ENCODE peak calls at places on chromosomes 11 and 22, in nine cellular contexts. Q, N, F, S, E, H, B, D and C are unnamed samples.

GRCh38 chr22:30079952-30080533 is at the start of gene HORMAD2:
- DNase-seq in Q (no peak), N (no peak), F (peak; percentile 40), S (peak; percentile 9), E (no peak), H (peak; percentile 77), B (no peak), D (no peak), C (peak; percentile 69)

GRCh38 chr22:21028277-21029251 is 3.8 kb downstream of the SLC7A4 start:
- DNase-seq in Q (no peak), N (no peak), F (no peak), S (no peak), E (no peak), H (no peak), B (no peak), D (no peak), C (no peak)

GRCh38 chr11:11578542-11578941 is 43.3 kb downstream of the GALNT18 start:
- DNase-seq in Q (no peak), N (no peak), F (no peak), S (no peak), E (no peak), H (no peak), B (no peak), D (no peak), C (no peak)

GRCh38 chr11:10310301-10310841 is 5.5 kb downstream of the ADM start:
- DNase-seq in Q (no peak), N (no peak), F (peak; percentile 22), S (no peak), E (no peak), H (peak; percentile 42), B (peak; percentile 68), D (no peak), C (no peak)

GRCh38 chr22:44182591-44183588 is 2.2 kb downstream of the PARVG start:
- DNase-seq in Q (no peak), N (peak; percentile 50), F (no peak), S (peak; percentile 47), E (peak; percentile 31), H (no peak), B (no peak), D (no peak), C (no peak)

GRCh38 chr22:28887725-28888459 is 4.5 kb downstream of the ZNRF3 start:
- DNase-seq in Q (no peak), N (no peak), F (no peak), S (no peak), E (no peak), H (no peak), B (no peak), D (no peak), C (no peak)

GRCh38 chr11:117096140-117096972 is 1.9 kb downstream of the SIK3 start:
- DNase-seq in Q (no peak), N (peak; percentile 38), F (no peak), S (no peak), E (peak; percentile 24), H (no peak), B (no peak), D (no peak), C (no peak)

GRCh38 chr22:22959147-22959827 is 71.7 kb downstream of the IGLL5 start:
- DNase-seq in Q (peak; percentile 40), N (peak; percentile 68), F (peak; percentile 76), S (peak; percentile 45), E (peak; percentile 78), H (peak; percentile 83), B (peak; percentile 66), D (peak; percentile 36), C (peak; percentile 76)

GRCh38 chr11:61505640-61506155 is 2.9 kb upstream of the LRRC10B start:
- DNase-seq in Q (no peak), N (no peak), F (no peak), S (no peak), E (no peak), H (no peak), B (no peak), D (no peak), C (no peak)

GRCh38 chr11:48029686-48030279 is 49.4 kb downstream of the PTPRJ start:
- DNase-seq in Q (no peak), N (no peak), F (no peak), S (no peak), E (no peak), H (no peak), B (no peak), D (no peak), C (no peak)

GRCh38 chr11:33103836-33104235 is 57.4 kb downstream of the CSTF3 start:
- DNase-seq in Q (no peak), N (no peak), F (no peak), S (no peak), E (no peak), H (no peak), B (no peak), D (no peak), C (no peak)

GRCh38 chr11:94134651-94135512 is 6.2 kb downstream of the PANX1 start:
- DNase-seq in Q (no peak), N (no peak), F (peak; percentile 96), S (peak; percentile 61), E (peak; percentile 44), H (peak; percentile 89), B (peak; percentile 96), D (peak; percentile 80), C (no peak)

DNA sequence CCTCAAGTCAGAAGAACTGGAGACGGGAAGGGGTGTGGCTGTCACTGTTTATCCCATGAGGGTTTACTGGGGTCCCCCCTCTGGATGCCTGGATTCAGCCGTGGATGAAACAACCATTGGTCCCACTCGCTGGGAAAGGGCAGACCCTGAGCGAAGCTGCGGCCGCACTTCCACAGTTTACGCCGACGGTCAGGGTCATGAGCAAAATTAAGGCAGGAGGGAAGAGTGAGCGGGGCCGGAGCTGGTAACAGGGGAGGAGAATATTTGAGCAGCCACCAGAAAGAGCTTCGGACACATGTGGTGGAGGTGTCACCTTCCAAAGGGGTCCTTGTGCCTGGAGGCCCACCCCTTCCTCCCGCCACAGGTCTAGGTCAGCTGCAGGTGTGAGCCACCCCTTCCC is 344.9 kb downstream of the BRD1 start:
- DNase-seq in Q (no peak), N (no peak), F (no peak), S (no peak), E (no peak), H (no peak), B (no peak), D (no peak), C (no peak)
- H3K27ac ChIP-seq in Q (no peak overlapping the region), N (no peak overlapping the region), F (no peak overlapping the region), S (no peak overlapping the region), E (no peak overlapping the region), H (no peak overlapping the region), B (no peak overlapping the region), D (no peak overlapping the region), C (no peak overlapping the region)

GRCh38 chr11:65611758-65612603 is 2.0 kb downstream of the MAP3K11 start:
- DNase-seq in Q (no peak), N (no peak), F (peak; percentile 37), S (no peak), E (no peak), H (peak; percentile 43), B (peak; percentile 26), D (no peak), C (no peak)
- H3K27ac ChIP-seq in Q (peak overlapping the region; percentile 19), N (peak overlapping the region; percentile 94), F (peak overlapping the region; percentile 12), S (peak overlapping the region; percentile 98), E (peak overlapping the region; percentile 70), H (no peak overlapping the region), B (peak overlapping the region; percentile 5), D (peak overlapping the region; percentile 39), C (no peak overlapping the region)

GRCh38 chr11:96008161-96008560 is 84.3 kb upstream of the MTMR2 start:
- DNase-seq in Q (no peak), N (no peak), F (no peak), S (no peak), E (no peak), H (no peak), B (peak; percentile 95), D (peak; percentile 84), C (no peak)
- H3K27ac ChIP-seq in Q (no peak overlapping the region), N (no peak overlapping the region), F (no peak overlapping the region), S (no peak overlapping the region), E (no peak overlapping the region), H (no peak overlapping the region), B (peak overlapping the region; percentile 37), D (no peak overlapping the region), C (no peak overlapping the region)

GRCh38 chr11:34438529-34439507 is at the start of gene CAT:
- DNase-seq in Q (peak; percentile 94), N (peak; percentile 98), F (peak; percentile 98), S (peak; percentile 98), E (peak; percentile 99), H (peak; percentile 99), B (peak; percentile 97), D (peak; percentile 94), C (peak; percentile 89)

GRCh38 chr11:34443136-34443535 is 4.4 kb downstream of the CAT start:
- DNase-seq in Q (no peak), N (no peak), F (no peak), S (no peak), E (no peak), H (no peak), B (no peak), D (no peak), C (no peak)

GRCh38 chr11:34441814-34442213 is 3.1 kb downstream of the CAT start:
- DNase-seq in Q (no peak), N (no peak), F (no peak), S (no peak), E (no peak), H (no peak), B (no peak), D (no peak), C (no peak)

GRCh38 chr11:34437224-34437879 is 1.4 kb upstream of the CAT start:
- DNase-seq in Q (no peak), N (no peak), F (no peak), S (no peak), E (no peak), H (no peak), B (no peak), D (no peak), C (no peak)

GRCh38 chr11:34439521-34440258 is 956 bp downstream of the CAT start:
- DNase-seq in Q (no peak), N (no peak), F (no peak), S (no peak), E (peak; percentile 78), H (no peak), B (no peak), D (no peak), C (peak; percentile 2)
- H3K27ac ChIP-seq in Q (peak overlapping the region; percentile 92), N (no peak overlapping the region), F (peak overlapping the region; percentile 86), S (peak overlapping the region; percentile 97), E (peak overlapping the region; percentile 95), H (peak overlapping the region; percentile 89), B (peak overlapping the region; percentile 80), D (peak overlapping the region; percentile 90), C (no peak overlapping the region)